ENCODE peak calls at places on chromosomes 7 and 10, in four cellular contexts. I is mucosa of descending colon, E is upper lobe of right lung, S is AG10803. C is an unnamed sample.

GRCh38 chr7:152931583-152931982 is 172.0 kb downstream of the ACTR3B start:
- DNase-seq in I (no peak), E (no peak), S (no peak), C (no peak)

GRCh38 chr10:48620719-48621118 is 15.8 kb upstream of the ARHGAP22 start:
- DNase-seq in I (no peak), E (no peak), S (no peak), C (no peak)

GRCh38 chr10:6522230-6522629 is 57.8 kb downstream of the PRKCQ start:
- DNase-seq in I (no peak), E (no peak), S (no peak), C (no peak)

GRCh38 chr7:140358024-140358770 is 40.1 kb downstream of the SLC37A3 start:
- DNase-seq in I (no peak), E (no peak), S (no peak), C (no peak)

GRCh38 chr7:111274882-111275281 is 184.0 kb downstream of the LRRN3 start:
- DNase-seq in I (no peak), E (no peak), S (peak), C (no peak)

GRCh38 chr10:94052901-94053638 is 59.3 kb downstream of the PLCE1 start:
- DNase-seq in I (no peak), E (no peak), S (peak), C (no peak)

GRCh38 chr7:151012921-151013347 is 11.4 kb downstream of the ATG9B start:
- DNase-seq in I (no peak), E (no peak), S (peak), C (no peak)

GRCh38 chr10:6014241-6014761 is 37.0 kb upstream of the IL15RA start:
- DNase-seq in I (peak), E (no peak), S (peak), C (no peak)

GRCh38 chr10:24255907-24256306 is 47.0 kb downstream of the KIAA1217 start:
- DNase-seq in I (no peak), E (no peak), S (no peak), C (no peak)

GRCh38 chr10:14386202-14386593 is 55.5 kb upstream of the FRMD4A start:
- DNase-seq in I (no peak), E (no peak), S (peak), C (peak)

GRCh38 chr10:7580520-7580919 is 86.2 kb downstream of the ITIH5 start:
- DNase-seq in I (no peak), E (no peak), S (no peak), C (no peak)

GRCh38 chr7:122802211-122802833 is 83.9 kb downstream of the CADPS2 start:
- DNase-seq in I (no peak), E (no peak), S (no peak), C (no peak)

GRCh38 chr10:99532687-99533495 is at the start of gene NKX2-3:
- DNase-seq in I (peak), E (no peak), S (peak), C (no peak)

GRCh38 chr7:35799846-35800717 is 775 bp upstream of the SEPTIN7 start:
- DNase-seq in I (peak), E (peak), S (peak), C (peak)

GRCh38 chr7:69256634-69257081 is 341.6 kb upstream of the AUTS2 start:
- DNase-seq in I (peak), E (peak), S (peak), C (peak)

GRCh38 chr10:47370878-47371277 is 13.2 kb downstream of the ZNF488 start:
- DNase-seq in I (no peak), E (peak), S (no peak), C (no peak)

GRCh38 chr10:71975891-71976725 is 11.9 kb downstream of the CHST3 start:
- DNase-seq in I (peak), E (peak), S (peak), C (no peak)

GRCh38 chr10:73899401-73899780 is 11.5 kb upstream of the PLAU start:
- DNase-seq in I (no peak), E (no peak), S (peak), C (no peak)

GRCh38 chr10:83734278-83734677 is 405.0 kb upstream of the GHITM start:
- DNase-seq in I (no peak), E (no peak), S (no peak), C (no peak)

GRCh38 chr10:71525721-71526120 is 129.0 kb downstream of the CDH23 start:
- DNase-seq in I (no peak), E (no peak), S (no peak), C (no peak)

GRCh38 chr10:44589931-44590330 is 205.0 kb upstream of the CXCL12 start:
- DNase-seq in I (no peak), E (no peak), S (no peak), C (no peak)

GRCh38 chr7:47968852-47969774 is 10.3 kb downstream of the HUS1 start:
- DNase-seq in I (peak), E (no peak), S (peak), C (no peak)

GRCh38 chr10:93875032-93875358 is 18.8 kb upstream of the SLC35G1 start:
- DNase-seq in I (no peak), E (no peak), S (no peak), C (no peak)

GRCh38 chr7:21580073-21580521 is 37.3 kb downstream of the DNAH11 start:
- DNase-seq in I (no peak), E (no peak), S (peak), C (no peak)

GRCh38 chr7:100483101-100483727 is 513 bp upstream of the NYAP1 start:
- DNase-seq in I (peak), E (peak), S (peak), C (no peak)

GRCh38 chr7:54841772-54842707 is 83.0 kb upstream of the SEC61G start:
- DNase-seq in I (peak), E (no peak), S (peak), C (peak)
- TF ChIP-seq CTCF in I (no peak), E (peak), S (peak), C (peak)

GRCh38 chr10:127196955-127197432 is 603 bp upstream of the INSYN2A start:
- DNase-seq in I (no peak), E (no peak), S (no peak), C (no peak)
- TF ChIP-seq CTCF in I (no peak), E (no peak), S (no peak), C (no peak)

DNA sequence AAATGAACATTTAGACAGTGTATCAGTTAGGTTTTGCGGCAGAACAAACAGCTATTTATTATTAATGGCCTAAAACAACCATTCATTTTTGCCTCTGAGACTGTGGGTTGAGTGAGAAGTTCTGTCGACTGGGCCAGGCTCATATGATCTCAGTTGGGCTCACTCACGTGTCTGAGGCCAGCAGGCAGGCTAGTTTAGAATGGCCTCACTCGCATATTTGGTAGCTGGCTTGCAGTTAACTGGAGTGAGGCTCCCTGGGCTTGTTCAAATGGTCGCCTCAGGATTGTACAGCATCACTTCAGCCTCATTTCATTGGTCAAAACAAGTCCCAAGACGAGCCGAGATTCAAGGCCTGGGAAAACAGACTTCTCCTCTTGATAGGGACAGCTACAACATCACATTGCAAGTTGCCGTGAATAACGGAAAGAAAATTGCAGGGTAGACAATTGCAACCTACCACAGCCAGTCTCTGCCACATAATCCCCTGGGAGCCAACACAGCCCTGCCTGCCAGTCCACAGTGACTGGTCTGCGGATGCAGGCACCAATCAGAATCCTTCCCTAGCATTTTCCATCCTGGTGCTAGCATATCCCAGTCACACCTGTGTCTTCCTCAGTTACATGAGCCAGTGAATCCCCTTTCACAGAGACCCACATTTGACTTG is 23.1 kb upstream of the PPIF start:
- DNase-seq in I (no peak), E (no peak), S (no peak), C (no peak)
- TF ChIP-seq CTCF in I (no peak), E (no peak), S (no peak), C (no peak)

GRCh38 chr10:129892571-129893045 is 71.5 kb downstream of the EBF3 start:
- DNase-seq in I (no peak), E (no peak), S (no peak), C (no peak)

GRCh38 chr10:129891806-129892205 is 72.3 kb downstream of the EBF3 start:
- DNase-seq in I (no peak), E (no peak), S (no peak), C (no peak)

GRCh38 chr10:129887986-129888783 is 75.9 kb downstream of the EBF3 start:
- DNase-seq in I (no peak), E (no peak), S (no peak), C (no peak)

GRCh38 chr10:129890170-129890569 is 73.9 kb downstream of the EBF3 start:
- DNase-seq in I (no peak), E (no peak), S (no peak), C (no peak)

DNA sequence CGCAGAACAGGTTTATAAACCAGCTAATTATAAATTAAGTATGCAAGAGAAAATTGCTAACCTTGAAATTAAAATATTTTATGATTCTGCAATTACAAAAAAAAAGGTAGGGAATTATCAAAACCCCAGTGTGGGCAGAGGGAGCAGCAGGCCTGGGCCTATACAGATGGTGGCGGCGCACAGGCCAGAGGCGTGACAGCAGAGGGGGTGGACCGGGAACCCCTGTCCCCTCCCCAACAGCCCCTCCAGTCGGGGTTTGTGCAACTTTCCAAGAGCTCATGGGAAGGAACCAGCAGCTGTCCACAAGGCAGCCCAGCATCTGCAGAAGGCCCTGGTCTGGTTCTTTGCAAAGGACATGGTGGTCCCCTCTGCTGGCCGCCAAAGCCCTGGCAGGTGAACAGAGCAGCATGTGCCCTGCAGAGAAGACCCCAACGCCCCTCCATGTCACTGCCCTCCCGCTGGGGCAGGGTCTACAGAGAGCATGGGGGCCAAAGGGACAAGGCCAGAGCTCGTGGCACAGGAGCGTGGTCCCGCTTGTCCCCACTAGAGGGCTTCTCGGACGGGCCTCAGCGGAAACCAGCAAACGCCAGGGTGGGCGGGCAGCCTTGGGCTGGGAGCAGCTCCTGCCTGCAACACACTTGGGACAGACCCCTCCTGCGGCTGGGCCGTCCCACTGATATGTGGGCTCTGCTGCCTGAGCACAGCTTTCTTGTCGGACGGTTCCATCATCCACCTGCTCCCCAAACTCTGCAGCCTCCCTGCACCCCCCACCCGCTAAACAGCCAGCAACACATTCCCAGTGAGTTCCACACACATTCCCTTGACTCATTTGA is 75.1 kb downstream of the EBF3 start:
- DNase-seq in I (peak), E (no peak), S (peak), C (no peak)
- TF ChIP-seq CTCF in I (peak), E (peak), S (peak), C (peak)

GRCh38 chr10:109895848-109896247 is 27.5 kb downstream of the XPNPEP1 start:
- DNase-seq in I (no peak), E (no peak), S (no peak), C (no peak)

GRCh38 chr10:109899578-109900355 is 23.5 kb downstream of the XPNPEP1 start:
- DNase-seq in I (no peak), E (no peak), S (peak), C (no peak)

GRCh38 chr10:109898007-109898406 is 25.3 kb downstream of the XPNPEP1 start:
- DNase-seq in I (no peak), E (no peak), S (no peak), C (no peak)

GRCh38 chr10:109895095-109895818 is 28.1 kb downstream of the XPNPEP1 start:
- DNase-seq in I (peak), E (no peak), S (peak), C (no peak)

GRCh38 chr10:109898666-109899577 is 24.4 kb downstream of the XPNPEP1 start:
- DNase-seq in I (no peak), E (no peak), S (peak), C (no peak)
- TF ChIP-seq CTCF in I (no peak), E (no peak), S (no peak), C (no peak)

GRCh38 chr7:154857728-154858681 is 144.9 kb downstream of the PAXIP1 start:
- DNase-seq in I (no peak), E (peak), S (no peak), C (no peak)
- TF ChIP-seq CTCF in I (no peak), E (no peak), S (no peak), C (no peak)

GRCh38 chr10:112120491-112120890 is 63.1 kb downstream of the GPAM start:
- DNase-seq in I (no peak), E (no peak), S (no peak), C (no peak)

GRCh38 chr10:112115781-112116385 is 67.7 kb downstream of the GPAM start:
- DNase-seq in I (peak), E (no peak), S (peak), C (no peak)
- TF ChIP-seq CTCF in I (peak), E (peak), S (peak), C (peak)

DNA sequence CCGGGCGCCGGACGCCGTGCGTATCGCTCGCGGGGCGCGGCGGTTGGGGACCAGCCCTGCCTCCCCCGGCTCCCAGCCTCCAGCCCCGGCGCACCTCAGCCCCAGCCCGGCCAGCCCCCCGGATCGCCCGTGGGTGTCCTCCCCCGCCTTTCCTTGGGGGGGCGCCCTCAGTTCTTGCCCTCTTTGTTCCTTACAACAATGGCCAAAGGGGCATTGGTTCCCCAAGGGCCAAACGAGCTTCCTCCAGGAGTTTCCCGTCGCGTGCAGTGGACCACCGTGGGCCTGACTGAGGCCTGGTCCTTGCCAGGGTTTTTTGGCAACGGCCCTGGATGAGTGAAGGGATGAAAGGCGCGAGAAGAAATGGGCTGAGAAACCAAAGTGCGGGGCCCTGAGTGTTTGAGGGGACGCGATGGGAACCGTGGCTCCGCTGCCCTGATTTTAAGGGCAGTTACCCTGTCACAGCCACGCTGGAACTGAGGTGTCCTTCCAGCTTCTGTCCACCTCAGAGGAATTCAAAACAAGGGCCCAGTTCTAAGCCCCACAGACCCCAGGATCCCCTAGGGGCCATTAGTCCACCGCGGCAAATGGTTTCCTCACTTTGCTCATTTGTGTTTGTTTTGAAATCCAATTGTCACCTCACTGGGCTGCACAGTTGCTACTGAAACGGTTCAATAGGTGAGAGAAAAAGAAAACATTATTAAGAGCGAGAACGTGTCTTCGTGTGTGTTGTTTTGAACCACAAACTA is 1.4 kb downstream of the MACROH2A2 start:
- DNase-seq in I (peak), E (peak), S (peak), C (no peak)
- TF ChIP-seq CTCF in I (no peak), E (peak), S (peak), C (peak)